ENCODE peak calls at places on chromosomes 6 and 20, in nine cellular contexts. F, C, P, Q, G, N, D, O and Y are unnamed samples.

GRCh38 chr6:15194453-15194852 is 51.4 kb upstream of the JARID2 start:
- DNase-seq in F (no peak), P (no peak), G (no peak), O (no peak), D (no peak), Q (no peak), N (no peak), C (no peak), Y (no peak)

GRCh38 chr6:87483929-87484328 is 11.2 kb downstream of the SLC35A1 start:
- DNase-seq in F (no peak), P (no peak), O (no peak), C (peak), N (no peak), D (peak), Q (no peak), G (no peak), Y (peak)

GRCh38 chr20:34732523-34732922 is 28.4 kb downstream of the TP53INP2 start:
- DNase-seq in C (no peak), F (no peak), O (no peak), Q (no peak), G (no peak), N (no peak), P (no peak), D (no peak), Y (no peak)

GRCh38 chr6:119308048-119308570 is 41.5 kb downstream of the MAN1A1 start:
- DNase-seq in D (peak), Q (no peak), P (no peak), C (no peak), F (peak), O (no peak), N (no peak), G (no peak), Y (peak)

GRCh38 chr6:145372671-145373123 is 362.6 kb downstream of the EPM2A start:
- DNase-seq in C (no peak), Q (no peak), N (peak), P (no peak), O (no peak), F (peak), D (peak), G (no peak), Y (peak)

GRCh38 chr20:3068986-3069900 is 2.2 kb upstream of the OXT start:
- DNase-seq in Q (peak), C (no peak), G (peak), D (peak), O (no peak), F (no peak), N (no peak), P (no peak), Y (peak)

GRCh38 chr6:27809067-27809938 is 102.9 kb downstream of the OR2B2 start:
- DNase-seq in G (no peak), F (no peak), P (no peak), D (no peak), C (no peak), O (no peak), Q (no peak), N (no peak), Y (peak)

GRCh38 chr20:11057624-11058023 is 383.8 kb upstream of the JAG1 start:
- DNase-seq in P (no peak), G (no peak), D (no peak), O (no peak), C (no peak), F (peak), N (no peak), Q (no peak), Y (peak)

GRCh38 chr6:97306946-97307345 is 23.9 kb upstream of the MMS22L start:
- DNase-seq in D (no peak), N (no peak), F (no peak), Q (no peak), P (no peak), O (no peak), G (no peak), C (no peak), Y (no peak)

GRCh38 chr6:52087498-52087999 is at the start of gene PKHD1:
- DNase-seq in Q (no peak), P (no peak), O (no peak), D (no peak), N (no peak), C (no peak), F (no peak), G (no peak), Y (peak)

GRCh38 chr6:111888928-111889696 is 15.9 kb upstream of the FYN start:
- DNase-seq in F (no peak), O (no peak), C (peak), D (no peak), P (no peak), Q (no peak), N (no peak), G (no peak), Y (peak)

GRCh38 chr6:134720353-134721094 is 229.4 kb downstream of the ALDH8A1 start:
- DNase-seq in F (no peak), Q (no peak), O (no peak), G (no peak), C (no peak), N (no peak), D (no peak), P (no peak), Y (peak)

GRCh38 chr20:51104960-51105460 is 82.1 kb upstream of the KCNG1 start:
- DNase-seq in C (no peak), O (no peak), D (no peak), G (no peak), Q (no peak), P (no peak), F (no peak), N (no peak), Y (no peak)

GRCh38 chr6:27145731-27146455 is 101.6 kb upstream of the PRSS16 start:
- DNase-seq in C (no peak), Q (peak), N (peak), D (peak), O (peak), P (no peak), G (peak), F (no peak), Y (peak)

GRCh38 chr20:59811681-59812171 is 121.7 kb downstream of the SYCP2 start:
- DNase-seq in Q (no peak), O (peak), D (no peak), C (no peak), P (no peak), G (no peak), F (no peak), N (no peak), Y (no peak)

GRCh38 chr6:160943997-160944396 is 47.6 kb upstream of the MAP3K4 start:
- DNase-seq in F (no peak), G (no peak), O (no peak), D (no peak), N (no peak), C (no peak), P (no peak), Q (no peak), Y (no peak)

GRCh38 chr20:62780204-62780603 is 16.1 kb upstream of the MRGBP start:
- DNase-seq in C (peak), F (no peak), Q (no peak), D (no peak), N (no peak), O (no peak), G (no peak), P (no peak), Y (no peak)

GRCh38 chr20:53961527-53961926 is 108.9 kb downstream of the BCAS1 start:
- DNase-seq in G (no peak), Q (no peak), P (no peak), C (no peak), N (no peak), F (no peak), D (no peak), O (no peak), Y (peak)

GRCh38 chr6:56849876-56850275 is 105.0 kb upstream of the BEND6 start:
- DNase-seq in P (no peak), G (no peak), Q (no peak), C (no peak), O (no peak), D (peak), N (no peak), F (no peak), Y (peak)

GRCh38 chr20:41406307-41406706 is 39.7 kb upstream of the EMILIN3 start:
- DNase-seq in Q (no peak), O (no peak), G (no peak), N (no peak), F (no peak), D (no peak), P (no peak), C (no peak), Y (no peak)

GRCh38 chr6:138944412-138944811 is 43.6 kb downstream of the REPS1 start:
- DNase-seq in Q (peak), C (no peak), N (peak), G (no peak), P (no peak), O (no peak), D (peak), F (no peak), Y (peak)

GRCh38 chr6:25945175-25945574 is 14.7 kb upstream of the SLC17A2 start:
- DNase-seq in P (no peak), Q (no peak), O (no peak), C (no peak), D (no peak), N (no peak), G (no peak), F (no peak), Y (no peak)

GRCh38 chr6:157245486-157245885 is 77.8 kb downstream of the TMEM242 start:
- DNase-seq in Q (no peak), F (no peak), C (no peak), D (no peak), O (no peak), N (no peak), G (no peak), P (no peak), Y (no peak)

GRCh38 chr6:7242835-7243187 is 70.2 kb downstream of the SSR1 start:
- DNase-seq in C (no peak), G (no peak), Q (no peak), F (no peak), O (no peak), D (no peak), N (no peak), P (no peak), Y (no peak)

GRCh38 chr6:108781419-108782110 is 66.7 kb upstream of the ARMC2 start:
- DNase-seq in O (no peak), N (peak), Q (no peak), C (no peak), F (no peak), P (no peak), G (no peak), D (peak), Y (peak)

GRCh38 chr6:121557146-121557545 is 121.7 kb downstream of the GJA1 start:
- DNase-seq in D (no peak), C (no peak), N (no peak), G (no peak), Q (no peak), F (no peak), P (no peak), O (no peak), Y (no peak)

GRCh38 chr6:28401172-28401571 is 1.6 kb upstream of the ZSCAN12 start:
- DNase-seq in P (no peak), N (no peak), Q (no peak), D (peak), O (no peak), C (no peak), G (no peak), F (no peak), Y (peak)

GRCh38 chr6:107418118-107418517 is 41.2 kb downstream of the PDSS2 start:
- DNase-seq in F (no peak), D (peak), G (no peak), C (no peak), Q (no peak), P (no peak), N (no peak), O (no peak), Y (peak)

GRCh38 chr6:163536770-163537169 is 122.3 kb downstream of the QKI start:
- DNase-seq in D (peak), G (no peak), N (no peak), O (no peak), F (no peak), C (no peak), Q (no peak), P (no peak), Y (peak)

GRCh38 chr6:16089232-16089843 is 39.5 kb upstream of the MYLIP start:
- DNase-seq in G (no peak), N (no peak), Q (no peak), P (no peak), O (no peak), C (no peak), D (no peak), F (no peak), Y (no peak)

GRCh38 chr20:32031007-32031958 is 20.8 kb upstream of the HCK start:
- DNase-seq in G (peak), N (peak), P (peak), Q (peak), F (peak), O (peak), D (peak), C (peak), Y (peak)

GRCh38 chr6:96899019-96899418 is 1.3 kb upstream of the NDUFAF4 start:
- DNase-seq in C (no peak), F (no peak), O (no peak), D (peak), N (no peak), P (no peak), Q (no peak), G (no peak), Y (peak)

GRCh38 chr20:43977962-43978361 is 63.3 kb downstream of the TOX2 start:
- DNase-seq in P (no peak), O (no peak), N (no peak), F (no peak), D (no peak), C (no peak), Q (no peak), G (no peak), Y (no peak)

GRCh38 chr20:1401431-1401907 is 8.6 kb upstream of the FKBP1A start:
- DNase-seq in Q (no peak), P (no peak), N (no peak), O (no peak), F (no peak), C (no peak), D (no peak), G (no peak), Y (peak)